ENCODE peak calls at places on chromosomes 2 and 18, in nine cellular contexts. X, D, H, N, T, K, U, S and B are unnamed samples.

GRCh38 chr18:31667185-31667584 is 17.2 kb downstream of the B4GALT6 start:
- DNase-seq in X (no peak), D (no peak), H (no peak), N (no peak), T (no peak), K (no peak), U (no peak), S (no peak), B (no peak)

GRCh38 chr2:108061485-108062042 is 75.2 kb downstream of the SLC5A7 start:
- DNase-seq in X (no peak), D (no peak), H (no peak), N (no peak), T (no peak), K (no peak), U (no peak), S (no peak), B (no peak)

GRCh38 chr2:203340791-203341487 is 12.7 kb downstream of the ABI2 start:
- DNase-seq in X (no peak), D (no peak), H (no peak), N (no peak), T (no peak), K (no peak), U (no peak), S (peak), B (no peak)

GRCh38 chr2:231622963-231623362 is 30.3 kb downstream of the TEX44 start:
- DNase-seq in X (no peak), D (no peak), H (no peak), N (no peak), T (no peak), K (no peak), U (no peak), S (no peak), B (no peak)

GRCh38 chr2:203105996-203106395 is 91.3 kb downstream of the NBEAL1 start:
- DNase-seq in X (no peak), D (no peak), H (no peak), N (no peak), T (no peak), K (no peak), U (no peak), S (peak), B (no peak)

GRCh38 chr2:42133771-42134195 is 35.4 kb upstream of the EML4 start:
- DNase-seq in X (no peak), D (peak), H (no peak), N (no peak), T (no peak), K (no peak), U (no peak), S (no peak), B (no peak)

GRCh38 chr2:180591947-180592346 is 388.5 kb upstream of the UBE2E3 start:
- DNase-seq in X (no peak), D (no peak), H (no peak), N (no peak), T (no peak), K (no peak), U (no peak), S (no peak), B (no peak)

GRCh38 chr18:12307871-12308385 is at the start of gene TUBB6:
- DNase-seq in X (no peak), D (no peak), H (peak), N (no peak), T (no peak), K (no peak), U (no peak), S (peak), B (no peak)

GRCh38 chr2:148745151-148745851 is 100.8 kb downstream of the EPC2 start:
- DNase-seq in X (no peak), D (no peak), H (no peak), N (no peak), T (no peak), K (no peak), U (no peak), S (no peak), B (no peak)